ENCODE peak calls at places on chromosome 5, in seven cellular contexts. Y is GM03348; I is type B pancreatic cell; J is stimulated activated CD8-positive, alpha-beta memory T cell treated with anti-CD3 and anti-CD28 coated beads, Interleukin-4, amount 100 ng/mL, for 24 hours; F is effector CD4-positive, alpha-beta T cell; H is HEK293T; W is fibroblast of mammary gland. A is an unnamed sample.

GRCh38 chr5:159975462-159976019 is 33.4 kb upstream of the TTC1 start:
- DNase-seq in Y (peak), I (no peak), J (no peak), F (no peak), H (peak), W (peak), A (peak)

GRCh38 chr5:65728219-65728618 is 6.2 kb downstream of the NLN start:
- DNase-seq in Y (no peak), I (no peak), J (no peak), F (no peak), H (no peak), W (no peak), A (no peak)

GRCh38 chr5:155299342-155300006 is 285.9 kb downstream of the KIF4B start:
- DNase-seq in Y (no peak), I (no peak), J (no peak), F (no peak), H (no peak), W (no peak), A (no peak)

GRCh38 chr5:168865973-168866372 is 286.8 kb upstream of the PANK3 start:
- DNase-seq in Y (peak), I (no peak), J (no peak), F (no peak), H (peak), W (no peak), A (peak)

GRCh38 chr5:111755264-111755941 is 1.6 kb downstream of the NREP start:
- DNase-seq in Y (no peak), I (no peak), J (no peak), F (no peak), H (no peak), W (no peak), A (no peak)

GRCh38 chr5:135349441-135349840 is 49.6 kb downstream of the MACROH2A1 start:
- DNase-seq in Y (no peak), I (no peak), J (no peak), F (no peak), H (no peak), W (no peak), A (no peak)

GRCh38 chr5:123945548-123945947 is 433.6 kb downstream of the CSNK1G3 start:
- DNase-seq in Y (no peak), I (no peak), J (no peak), F (no peak), H (no peak), W (no peak), A (no peak)

GRCh38 chr5:59361454-59361853 is 532.1 kb downstream of the PDE4D start:
- DNase-seq in Y (no peak), I (no peak), J (no peak), F (no peak), H (no peak), W (no peak), A (no peak)

GRCh38 chr5:177491429-177491945 is 5.9 kb downstream of the PDLIM7 start:
- DNase-seq in Y (peak), I (no peak), J (no peak), F (no peak), H (peak), W (peak), A (no peak)

GRCh38 chr5:123538670-123539459 is 26.9 kb downstream of the CSNK1G3 start:
- DNase-seq in Y (no peak), I (no peak), J (no peak), F (no peak), H (no peak), W (peak), A (no peak)

GRCh38 chr5:143119301-143119769 is 284.2 kb downstream of the NR3C1 start:
- DNase-seq in Y (peak), I (no peak), J (no peak), F (no peak), H (no peak), W (no peak), A (peak)

GRCh38 chr5:58582411-58583393 is at the start of gene RAB3C:
- DNase-seq in Y (peak), I (peak), J (peak), F (no peak), H (peak), W (peak), A (peak)

GRCh38 chr5:103461223-103461622 is 101.4 kb downstream of the NUDT12 start:
- DNase-seq in Y (peak), I (no peak), J (no peak), F (no peak), H (no peak), W (peak), A (peak)

GRCh38 chr5:72829707-72830106 is 13.2 kb downstream of the TNPO1 start:
- DNase-seq in Y (no peak), I (no peak), J (no peak), F (no peak), H (no peak), W (no peak), A (no peak)

GRCh38 chr5:58582004-58582403 is 871 bp upstream of the RAB3C start:
- DNase-seq in Y (no peak), I (no peak), J (no peak), F (no peak), H (peak), W (no peak), A (no peak)

GRCh38 chr5:14297697-14298096 is 154.6 kb downstream of the TRIO start:
- DNase-seq in Y (no peak), I (no peak), J (no peak), F (no peak), H (no peak), W (no peak), A (no peak)

GRCh38 chr5:151068189-151068570 is 12.7 kb downstream of the TNIP1 start:
- DNase-seq in Y (no peak), I (no peak), J (no peak), F (no peak), H (no peak), W (peak), A (no peak)

GRCh38 chr5:172768573-172769323 is 2.2 kb downstream of the DUSP1 start:
- DNase-seq in Y (peak), I (no peak), J (no peak), F (peak), H (no peak), W (peak), A (peak)

GRCh38 chr5:124908603-124909451 is 162.4 kb upstream of the ZNF608 start:
- DNase-seq in Y (no peak), I (no peak), J (no peak), F (no peak), H (no peak), W (peak), A (no peak)

GRCh38 chr5:72387985-72388384 is 67.8 kb downstream of the PTCD2 start:
- DNase-seq in Y (peak), I (no peak), J (no peak), F (no peak), H (no peak), W (peak), A (peak)

GRCh38 chr5:149561848-149562247 is 10.6 kb upstream of the CSNK1A1 start:
- DNase-seq in Y (peak), I (no peak), J (no peak), F (no peak), H (no peak), W (peak), A (peak)

GRCh38 chr5:107274576-107274975 is 396.2 kb downstream of the EFNA5 start:
- DNase-seq in Y (no peak), I (no peak), J (no peak), F (no peak), H (no peak), W (peak), A (peak)

GRCh38 chr5:140632366-140633080 is 452 bp downstream of the CD14 start:
- DNase-seq in Y (peak), I (no peak), J (peak), F (peak), H (no peak), W (peak), A (peak)

GRCh38 chr5:169945831-169946261 is 34.4 kb downstream of the INSYN2B start:
- DNase-seq in Y (peak), I (no peak), J (no peak), F (no peak), H (no peak), W (peak), A (peak)

GRCh38 chr5:91119941-91120850 is 262.9 kb downstream of the ARRDC3 start:
- DNase-seq in Y (no peak), I (no peak), J (no peak), F (no peak), H (no peak), W (no peak), A (no peak)

GRCh38 chr5:55418994-55419991 is 111.5 kb downstream of the MTREX start:
- DNase-seq in Y (peak), I (no peak), J (no peak), F (no peak), H (no peak), W (peak), A (peak)

GRCh38 chr5:169291877-169292276 is 9.1 kb downstream of the SLIT3 start:
- DNase-seq in Y (no peak), I (no peak), J (no peak), F (no peak), H (no peak), W (no peak), A (no peak)

GRCh38 chr5:172686111-172686510 is 45.0 kb downstream of the NEURL1B start:
- DNase-seq in Y (no peak), I (no peak), J (no peak), F (no peak), H (no peak), W (no peak), A (no peak)

A was measured in fibroblast of gingiva.